ENCODE peak calls at places on chromosomes 13 and 19, in four cellular contexts. N is AG20443; T is ascending aorta; L is activated CD4-positive, alpha-beta memory T cell treated with anti-CD3 and anti-CD28 coated beads for 36 hours. O is an unnamed sample.

GRCh38 chr19:33302974-33303790 is 848 bp upstream of the CEBPA start:
- DNase-seq in L (peak), T (peak), N (peak), O (peak)

GRCh38 chr13:105936816-105937215 is 598.6 kb downstream of the EFNB2 start:
- DNase-seq in T (no peak), L (no peak), N (no peak), O (no peak)

GRCh38 chr13:94811753-94812152 is 99.4 kb upstream of the SOX21 start:
- DNase-seq in N (no peak), L (no peak), T (no peak), O (no peak)

GRCh38 chr19:17584132-17584531 is 28.7 kb downstream of the COLGALT1 start:
- DNase-seq in N (no peak), T (no peak), L (no peak), O (no peak)

GRCh38 chr19:6779204-6779603 is 6.7 kb downstream of the VAV1 start:
- DNase-seq in T (no peak), N (no peak), L (peak), O (no peak)

GRCh38 chr13:108200781-108201398 is 14.4 kb downstream of the LIG4 start:
- DNase-seq in L (no peak), T (no peak), N (no peak), O (no peak)

GRCh38 chr19:12202250-12202649 is 39.4 kb downstream of the ZNF136 start:
- DNase-seq in T (no peak), N (no peak), L (peak), O (no peak)

GRCh38 chr19:48896191-48896720 is 2.3 kb downstream of the TULP2 start:
- DNase-seq in L (peak), T (no peak), N (peak), O (peak)

GRCh38 chr13:50299546-50300249 is 284.5 kb downstream of the KCNRG start:
- DNase-seq in T (no peak), N (no peak), L (no peak), O (no peak)

GRCh38 chr13:113095146-113096051 is 10.2 kb upstream of the F7 start:
- DNase-seq in N (no peak), L (no peak), T (no peak), O (no peak)

GRCh38 chr19:9793051-9793591 is 24.6 kb upstream of the ZNF846 start:
- DNase-seq in L (peak), N (peak), T (peak), O (peak)

GRCh38 chr19:46546194-46546896 is 50.7 kb upstream of the PNMA8B start:
- DNase-seq in T (peak), N (peak), L (peak), O (no peak)

GRCh38 chr13:77986699-77987098 is 68.1 kb upstream of the EDNRB start:
- DNase-seq in T (no peak), N (no peak), L (no peak), O (no peak)

GRCh38 chr19:41415154-41415571 is 12.0 kb downstream of the B3GNT8 start:
- DNase-seq in N (no peak), T (no peak), L (no peak), O (no peak)

GRCh38 chr19:50046649-50047503 is 21.1 kb downstream of the ZNF473 start:
- DNase-seq in N (peak), T (no peak), L (peak), O (no peak)

GRCh38 chr13:84951128-84951527 is 848.1 kb downstream of the SLITRK6 start:
- DNase-seq in N (no peak), L (no peak), T (no peak), O (no peak)

GRCh38 chr19:45170146-45171106 is 7.6 kb downstream of the TRAPPC6A start:
- DNase-seq in T (no peak), N (no peak), L (no peak), O (no peak)

GRCh38 chr13:26468203-26468602 is 89.3 kb upstream of the WASF3 start:
- DNase-seq in N (no peak), T (no peak), L (no peak), O (no peak)

GRCh38 chr19:29620931-29621351 is 14.9 kb downstream of the POP4 start:
- DNase-seq in T (no peak), N (no peak), L (peak), O (no peak)

GRCh38 chr19:3618144-3618810 is 8.3 kb downstream of the CACTIN start:
- DNase-seq in L (peak), T (peak), N (peak), O (peak)

GRCh38 chr13:41456768-41457588 is at the start of gene RGCC:
- DNase-seq in T (peak), L (peak), N (peak), O (peak)

GRCh38 chr13:27962128-27962841 is 6.8 kb downstream of the CDX2 start:
- DNase-seq in T (no peak), L (no peak), N (no peak), O (no peak)

GRCh38 chr19:510606-511100 is 3.4 kb downstream of the TPGS1 start:
- DNase-seq in N (peak), L (peak), T (peak), O (peak)

O was measured in AG08395.